ENCODE peak calls at places on chromosomes 3 and 15, in six cellular contexts. One of them, this sample, is unnamed.

GRCh38 chr3:51549311-51549710 is 10.8 kb downstream of the RAD54L2 start:
- DNase-seq in mammary epithelial cell: no peak
- DNase-seq in tibial artery: no peak
- DNase-seq in H7: no peak
- DNase-seq in ovary: no peak
- DNase-seq in body of pancreas: no peak
- DNase-seq in this sample: no peak

GRCh38 chr3:167653155-167653554 is 587 bp downstream of the WDR49 start:
- DNase-seq in H7: no peak
- DNase-seq in ovary: no peak
- DNase-seq in tibial artery: no peak
- DNase-seq in body of pancreas: no peak
- DNase-seq in mammary epithelial cell: no peak
- DNase-seq in this sample: no peak

GRCh38 chr3:48190911-48191310 is 2.7 kb upstream of the CDC25A start:
- DNase-seq in H7: no peak
- DNase-seq in tibial artery: no peak
- DNase-seq in mammary epithelial cell: no peak
- DNase-seq in ovary: no peak
- DNase-seq in body of pancreas: no peak
- DNase-seq in this sample: no peak

GRCh38 chr15:77716632-77717343 is 84.1 kb upstream of the LINGO1 start:
- DNase-seq in mammary epithelial cell: no peak
- DNase-seq in ovary: no peak
- DNase-seq in tibial artery: no peak
- DNase-seq in body of pancreas: no peak
- DNase-seq in H7: no peak
- DNase-seq in this sample: no peak

GRCh38 chr3:184593201-184593922 is 31.8 kb downstream of the EPHB3 start:
- DNase-seq in tibial artery: no peak
- DNase-seq in H7: no peak
- DNase-seq in body of pancreas: no peak
- DNase-seq in mammary epithelial cell: no peak
- DNase-seq in ovary: peak; percentile 74
- DNase-seq in this sample: no peak

GRCh38 chr3:62936626-62937254 is 61.5 kb upstream of the CADPS start:
- DNase-seq in ovary: no peak
- DNase-seq in mammary epithelial cell: no peak
- DNase-seq in body of pancreas: no peak
- DNase-seq in H7: no peak
- DNase-seq in tibial artery: no peak
- DNase-seq in this sample: no peak

GRCh38 chr3:32626650-32627049 is 56.0 kb upstream of the DYNC1LI1 start:
- DNase-seq in H7: no peak
- DNase-seq in mammary epithelial cell: no peak
- DNase-seq in ovary: no peak
- DNase-seq in tibial artery: no peak
- DNase-seq in body of pancreas: no peak
- DNase-seq in this sample: peak; percentile 66

GRCh38 chr3:120227710-120228347 is 57.2 kb downstream of the GPR156 start:
- DNase-seq in body of pancreas: no peak
- DNase-seq in mammary epithelial cell: no peak
- DNase-seq in ovary: no peak
- DNase-seq in tibial artery: no peak
- DNase-seq in H7: no peak
- DNase-seq in this sample: no peak

GRCh38 chr3:100399341-100400071 is 1.4 kb downstream of the TOMM70 start:
- DNase-seq in mammary epithelial cell: no peak
- DNase-seq in ovary: no peak
- DNase-seq in tibial artery: no peak
- DNase-seq in H7: no peak
- DNase-seq in body of pancreas: peak; percentile 9
- DNase-seq in this sample: no peak

GRCh38 chr3:140006331-140006730 is 71.3 kb downstream of the CLSTN2 start:
- DNase-seq in ovary: no peak
- DNase-seq in mammary epithelial cell: no peak
- DNase-seq in H7: no peak
- DNase-seq in tibial artery: no peak
- DNase-seq in body of pancreas: no peak
- DNase-seq in this sample: peak; percentile 14

GRCh38 chr3:37543692-37544091 is 318.0 kb upstream of the CTDSPL start:
- DNase-seq in ovary: no peak
- DNase-seq in body of pancreas: no peak
- DNase-seq in mammary epithelial cell: no peak
- DNase-seq in H7: no peak
- DNase-seq in tibial artery: no peak
- DNase-seq in this sample: peak; percentile 79

GRCh38 chr3:16455001-16455400 is 58.5 kb downstream of the RFTN1 start:
- DNase-seq in H7: no peak
- DNase-seq in body of pancreas: no peak
- DNase-seq in tibial artery: no peak
- DNase-seq in mammary epithelial cell: no peak
- DNase-seq in ovary: peak; percentile 78
- DNase-seq in this sample: no peak

GRCh38 chr3:38782148-38782547 is 33.9 kb downstream of the SCN10A start:
- DNase-seq in body of pancreas: no peak
- DNase-seq in ovary: no peak
- DNase-seq in tibial artery: no peak
- DNase-seq in H7: peak; percentile 18
- DNase-seq in mammary epithelial cell: peak; percentile 41
- DNase-seq in this sample: no peak

GRCh38 chr15:35557544-35557943 is 11.6 kb upstream of the DPH6 start:
- DNase-seq in tibial artery: no peak
- DNase-seq in mammary epithelial cell: peak; percentile 83
- DNase-seq in ovary: no peak
- DNase-seq in H7: no peak
- DNase-seq in body of pancreas: no peak
- DNase-seq in this sample: peak; percentile 17

GRCh38 chr3:14143826-14144225 is 19.0 kb downstream of the TMEM43 start:
- DNase-seq in mammary epithelial cell: peak; percentile 68
- DNase-seq in ovary: no peak
- DNase-seq in H7: peak; percentile 44
- DNase-seq in tibial artery: peak; percentile 82
- DNase-seq in body of pancreas: peak; percentile 48
- DNase-seq in this sample: peak; percentile 81

GRCh38 chr3:128402319-128402718 is 64.4 kb downstream of the DNAJB8 start:
- DNase-seq in ovary: no peak
- DNase-seq in mammary epithelial cell: no peak
- DNase-seq in tibial artery: no peak
- DNase-seq in body of pancreas: peak; percentile 71
- DNase-seq in H7: no peak
- DNase-seq in this sample: no peak

GRCh38 chr3:124282751-124283643 is 291.1 kb upstream of the ROPN1 start:
- DNase-seq in body of pancreas: no peak
- DNase-seq in tibial artery: no peak
- DNase-seq in ovary: no peak
- DNase-seq in H7: no peak
- DNase-seq in mammary epithelial cell: no peak
- DNase-seq in this sample: peak; percentile 79

GRCh38 chr3:73419179-73419803 is 205.4 kb downstream of the PDZRN3 start:
- DNase-seq in H7: no peak
- DNase-seq in tibial artery: no peak
- DNase-seq in ovary: no peak
- DNase-seq in mammary epithelial cell: peak; percentile 40
- DNase-seq in body of pancreas: no peak
- DNase-seq in this sample: no peak

GRCh38 chr3:187966636-187967035 is 187.3 kb upstream of the LPP start:
- DNase-seq in body of pancreas: no peak
- DNase-seq in tibial artery: no peak
- DNase-seq in H7: no peak
- DNase-seq in mammary epithelial cell: no peak
- DNase-seq in ovary: no peak
- DNase-seq in this sample: no peak

GRCh38 chr3:178334239-178334638 is 202.0 kb upstream of the KCNMB2 start:
- DNase-seq in body of pancreas: no peak
- DNase-seq in mammary epithelial cell: no peak
- DNase-seq in tibial artery: no peak
- DNase-seq in ovary: no peak
- DNase-seq in H7: no peak
- DNase-seq in this sample: no peak
- H3K4me3 ChIP-seq in body of pancreas: no peak overlapping the region
- H3K4me3 ChIP-seq in mammary epithelial cell: no peak overlapping the region
- H3K4me3 ChIP-seq in tibial artery: no peak overlapping the region
- H3K4me3 ChIP-seq in ovary: no peak overlapping the region
- H3K4me3 ChIP-seq in H7: no peak overlapping the region
- H3K4me3 ChIP-seq in this sample: no peak overlapping the region

DNA sequence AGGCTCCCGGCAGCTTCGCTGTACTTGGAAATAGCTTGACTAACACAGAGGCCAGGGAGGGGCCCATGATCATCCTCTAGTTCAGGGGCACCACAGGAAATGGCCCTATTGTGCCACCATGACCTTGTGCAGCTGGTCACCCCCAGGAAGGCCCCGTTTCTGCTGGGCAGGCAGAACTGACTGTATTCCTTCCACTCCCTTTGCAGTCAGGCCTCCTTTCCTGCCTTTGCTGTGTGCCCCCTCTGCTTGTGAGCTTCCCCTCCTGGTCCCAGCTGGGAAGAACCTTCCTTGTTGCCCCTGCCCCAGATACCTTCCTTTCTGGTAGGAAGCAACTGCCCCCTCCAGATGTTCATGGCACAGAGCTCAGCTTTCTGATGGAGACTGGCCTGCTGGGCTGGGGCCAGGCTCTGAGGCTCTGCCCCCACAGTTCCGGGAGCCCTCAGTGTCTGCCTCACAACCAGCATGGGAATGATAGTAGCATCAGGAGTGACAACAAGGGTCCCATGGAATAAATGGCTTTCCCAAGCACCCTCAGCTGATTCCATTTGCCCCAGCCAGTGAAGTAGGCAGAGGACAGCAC is 65.4 kb upstream of the IQSEC1 start:
- DNase-seq in mammary epithelial cell: no peak
- DNase-seq in tibial artery: no peak
- DNase-seq in ovary: peak; percentile 2
- DNase-seq in H7: no peak
- DNase-seq in body of pancreas: no peak
- DNase-seq in this sample: no peak
- H3K27me3 ChIP-seq in mammary epithelial cell: no peaks in the 10 kb centered on the region
- H3K27me3 ChIP-seq in tibial artery: no peaks in the 10 kb centered on the region
- H3K27me3 ChIP-seq in ovary: no peaks in the 10 kb centered on the region
- H3K27me3 ChIP-seq in H7: no peaks in the 10 kb centered on the region
- H3K27me3 ChIP-seq in body of pancreas: no peaks in the 10 kb centered on the region
- H3K27me3 ChIP-seq in this sample: no peaks in the 10 kb centered on the region

GRCh38 chr3:142999881-143000280 is 1.5 kb upstream of the U2SURP start:
- DNase-seq in mammary epithelial cell: peak; percentile 15
- DNase-seq in body of pancreas: no peak
- DNase-seq in H7: no peak
- DNase-seq in ovary: no peak
- DNase-seq in tibial artery: no peak
- DNase-seq in this sample: no peak
- H3K4me3 ChIP-seq in mammary epithelial cell: peak overlapping the region; percentile 67
- H3K4me3 ChIP-seq in body of pancreas: no peak overlapping the region
- H3K4me3 ChIP-seq in H7: no peak overlapping the region
- H3K4me3 ChIP-seq in ovary: no peak overlapping the region
- H3K4me3 ChIP-seq in tibial artery: no peak overlapping the region
- H3K4me3 ChIP-seq in this sample: peak overlapping the region; percentile 82

GRCh38 chr3:46102059-46102779 is 74.9 kb upstream of the XCR1 start:
- DNase-seq in mammary epithelial cell: peak; percentile 29
- DNase-seq in body of pancreas: no peak
- DNase-seq in ovary: no peak
- DNase-seq in tibial artery: no peak
- DNase-seq in H7: no peak
- DNase-seq in this sample: no peak
- H3K27me3 ChIP-seq in mammary epithelial cell: no peaks in the 10 kb centered on the region
- H3K27me3 ChIP-seq in body of pancreas: no peaks in the 10 kb centered on the region
- H3K27me3 ChIP-seq in ovary: no peaks in the 10 kb centered on the region
- H3K27me3 ChIP-seq in tibial artery: no peaks in the 10 kb centered on the region
- H3K27me3 ChIP-seq in H7: no peaks in the 10 kb centered on the region
- H3K27me3 ChIP-seq in this sample: no peaks in the 10 kb centered on the region

DNA sequence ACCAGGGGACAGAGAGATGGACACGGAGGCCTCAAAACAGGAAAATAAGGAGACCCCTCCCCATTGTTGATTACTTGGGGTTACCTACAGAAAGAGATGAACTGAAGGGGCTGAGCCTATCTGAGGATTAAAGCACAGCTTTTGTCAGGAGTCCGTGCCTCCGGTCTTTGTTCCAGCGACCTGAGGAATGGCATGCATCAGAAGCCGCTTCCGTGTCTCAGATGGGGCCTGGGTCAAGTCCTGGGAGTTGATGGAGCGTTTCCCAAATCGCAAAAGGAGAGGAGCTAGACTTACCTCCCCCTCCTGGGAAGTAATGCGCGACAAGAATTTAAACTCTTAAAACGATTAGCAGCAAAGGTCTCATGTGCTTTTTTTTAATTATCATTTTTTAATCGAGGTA is 1.0 kb upstream of the ALDH1A3 start:
- DNase-seq in tibial artery: no peak
- DNase-seq in mammary epithelial cell: no peak
- DNase-seq in ovary: no peak
- DNase-seq in H7: peak; percentile 79
- DNase-seq in body of pancreas: no peak
- DNase-seq in this sample: no peak
- H3K4me3 ChIP-seq in tibial artery: peak overlapping the region; percentile 51
- H3K4me3 ChIP-seq in mammary epithelial cell: no peak overlapping the region
- H3K4me3 ChIP-seq in ovary: peak overlapping the region; percentile 35
- H3K4me3 ChIP-seq in H7: peak overlapping the region; percentile 63
- H3K4me3 ChIP-seq in body of pancreas: no peak overlapping the region
- H3K4me3 ChIP-seq in this sample: peak overlapping the region; percentile 67

GRCh38 chr3:12014613-12015012 is 10.4 kb downstream of the SYN2 start:
- DNase-seq in body of pancreas: no peak
- DNase-seq in H7: no peak
- DNase-seq in tibial artery: no peak
- DNase-seq in mammary epithelial cell: no peak
- DNase-seq in ovary: no peak
- DNase-seq in this sample: no peak

GRCh38 chr3:12015627-12016026 is 11.4 kb downstream of the SYN2 start:
- DNase-seq in body of pancreas: no peak
- DNase-seq in H7: no peak
- DNase-seq in ovary: no peak
- DNase-seq in mammary epithelial cell: no peak
- DNase-seq in tibial artery: no peak
- DNase-seq in this sample: no peak

GRCh38 chr3:12017487-12017886 is 13.3 kb downstream of the SYN2 start:
- DNase-seq in mammary epithelial cell: no peak
- DNase-seq in tibial artery: no peak
- DNase-seq in body of pancreas: no peak
- DNase-seq in H7: no peak
- DNase-seq in ovary: no peak
- DNase-seq in this sample: no peak
- H3K27me3 ChIP-seq in mammary epithelial cell: peaks cover 7% of the 10 kb centered on the region
- H3K27me3 ChIP-seq in tibial artery: no peaks in the 10 kb centered on the region
- H3K27me3 ChIP-seq in body of pancreas: no peaks in the 10 kb centered on the region
- H3K27me3 ChIP-seq in H7: no peaks in the 10 kb centered on the region
- H3K27me3 ChIP-seq in ovary: no peaks in the 10 kb centered on the region
- H3K27me3 ChIP-seq in this sample: peaks cover 3% of the 10 kb centered on the region

GRCh38 chr3:169170456-169170855 is 493.1 kb downstream of the MECOM start:
- DNase-seq in tibial artery: no peak
- DNase-seq in mammary epithelial cell: no peak
- DNase-seq in ovary: no peak
- DNase-seq in body of pancreas: no peak
- DNase-seq in H7: no peak
- DNase-seq in this sample: no peak
- H3K4me3 ChIP-seq in tibial artery: no peak overlapping the region
- H3K4me3 ChIP-seq in mammary epithelial cell: no peak overlapping the region
- H3K4me3 ChIP-seq in ovary: no peak overlapping the region
- H3K4me3 ChIP-seq in body of pancreas: no peak overlapping the region
- H3K4me3 ChIP-seq in H7: no peak overlapping the region
- H3K4me3 ChIP-seq in this sample: no peak overlapping the region